ENCODE peak calls at places on chromosomes 4 and X, in nine cellular contexts. C, T, L, O, X, M, S, E and J are unnamed samples.

GRCh38 chr4:1593038-1593417 is 91.1 kb downstream of the FAM53A start:
- DNase-seq in C (no peak), T (no peak), L (no peak), O (no peak), X (no peak), M (no peak), S (no peak), E (no peak), J (no peak)

GRCh38 chrX:148542481-148543255 is 42.3 kb downstream of the AFF2 start:
- DNase-seq in C (no peak), T (no peak), L (peak; percentile 18), O (no peak), X (no peak), M (no peak), S (no peak), E (no peak), J (no peak)

GRCh38 chr4:152356428-152357034 is 179.4 kb downstream of the FBXW7 start:
- DNase-seq in C (no peak), T (no peak), L (no peak), O (no peak), X (peak; percentile 21), M (no peak), S (peak; percentile 23), E (no peak), J (no peak)

GRCh38 chr4:95049838-95050237 is 292.1 kb downstream of the BMPR1B start:
- DNase-seq in C (no peak), T (no peak), L (no peak), O (no peak), X (peak; percentile 10), M (peak; percentile 6), S (no peak), E (no peak), J (no peak)

GRCh38 chr4:74133786-74134499 is 24.0 kb upstream of the MTHFD2L start:
- DNase-seq in C (peak; percentile 58), T (peak; percentile 82), L (peak; percentile 27), O (peak; percentile 86), X (peak; percentile 86), M (peak; percentile 78), S (peak; percentile 54), E (peak; percentile 81), J (peak; percentile 73)

GRCh38 chrX:1239681-1240142 is 27.3 kb upstream of the CRLF2 start:
- DNase-seq in C (peak; percentile 43), T (peak; percentile 61), L (peak; percentile 51), O (peak; percentile 12), X (no peak), M (peak; percentile 7), S (no peak), E (peak; percentile 55), J (peak; percentile 62)

GRCh38 chrX:48956728-48957414 is 536 bp downstream of the OTUD5 start:
- DNase-seq in C (no peak), T (peak; percentile 47), L (no peak), O (peak; percentile 30), X (no peak), M (no peak), S (no peak), E (peak; percentile 41), J (no peak)

GRCh38 chr4:186266699-186267467 is 894 bp downstream of the F11 start:
- DNase-seq in C (no peak), T (no peak), L (no peak), O (peak; percentile 69), X (peak; percentile 36), M (no peak), S (peak; percentile 58), E (no peak), J (no peak)

GRCh38 chr4:1824746-1825145 is 31.2 kb downstream of the LETM1 start:
- DNase-seq in C (no peak), T (no peak), L (no peak), O (no peak), X (no peak), M (no peak), S (no peak), E (no peak), J (no peak)

GRCh38 chr4:147782087-147782781 is 50.3 kb downstream of the ARHGAP10 start:
- DNase-seq in C (no peak), T (no peak), L (no peak), O (no peak), X (peak; percentile 70), M (no peak), S (no peak), E (no peak), J (no peak)

GRCh38 chr4:4753643-4754042 is 105.8 kb upstream of the MSX1 start:
- DNase-seq in C (no peak), T (no peak), L (no peak), O (no peak), X (no peak), M (no peak), S (no peak), E (no peak), J (no peak)

GRCh38 chr4:52889778-52890400 is 27.8 kb downstream of the RASL11B start:
- DNase-seq in C (no peak), T (no peak), L (no peak), O (no peak), X (no peak), M (no peak), S (no peak), E (no peak), J (no peak)

GRCh38 chr4:25085621-25086020 is 54.9 kb upstream of the LGI2 start:
- DNase-seq in C (no peak), T (peak; percentile 36), L (no peak), O (peak; percentile 17), X (no peak), M (no peak), S (no peak), E (no peak), J (no peak)

GRCh38 chrX:39470588-39471155 is 627.1 kb downstream of the BCOR start:
- DNase-seq in C (no peak), T (peak; percentile 22), L (no peak), O (no peak), X (peak; percentile 45), M (peak; percentile 30), S (no peak), E (no peak), J (peak; percentile 55)

GRCh38 chr4:184174571-184175488 is 42.8 kb downstream of the ENPP6 start:
- DNase-seq in C (no peak), T (no peak), L (no peak), O (no peak), X (no peak), M (no peak), S (no peak), E (no peak), J (no peak)

GRCh38 chrX:27966955-27967354 is 14.3 kb downstream of the DCAF8L1 start:
- DNase-seq in C (no peak), T (peak; percentile 22), L (no peak), O (no peak), X (peak; percentile 60), M (peak; percentile 7), S (no peak), E (no peak), J (no peak)

GRCh38 chr4:26984896-26985295 is 124.3 kb downstream of the STIM2 start:
- DNase-seq in C (no peak), T (no peak), L (no peak), O (no peak), X (no peak), M (no peak), S (no peak), E (no peak), J (no peak)

GRCh38 chrX:72475338-72475737 is 97.3 kb downstream of the HDAC8 start:
- DNase-seq in C (no peak), T (no peak), L (no peak), O (no peak), X (no peak), M (peak; percentile 3), S (no peak), E (no peak), J (no peak)

GRCh38 chr4:38949416-38950051 is 81.9 kb downstream of the FAM114A1 start:
- DNase-seq in C (no peak), T (no peak), L (no peak), O (no peak), X (peak; percentile 70), M (no peak), S (no peak), E (no peak), J (no peak)

GRCh38 chrX:68834371-68835103 is 5.7 kb downstream of the EFNB1 start:
- DNase-seq in C (no peak), T (no peak), L (peak; percentile 9), O (no peak), X (no peak), M (peak; percentile 46), S (no peak), E (no peak), J (no peak)

GRCh38 chrX:136227948-136228584 is 23.1 kb downstream of the MAP7D3 start:
- DNase-seq in C (no peak), T (no peak), L (no peak), O (no peak), X (peak; percentile 48), M (no peak), S (no peak), E (no peak), J (no peak)

GRCh38 chr4:143358923-143359694 is 22.4 kb downstream of the GAB1 start:
- DNase-seq in C (no peak), T (peak; percentile 78), L (peak; percentile 59), O (peak; percentile 59), X (peak; percentile 93), M (no peak), S (no peak), E (peak; percentile 73), J (no peak)

GRCh38 chr4:169079942-169080827 is 70.1 kb upstream of the CBR4 start:
- DNase-seq in C (peak; percentile 17), T (no peak), L (peak; percentile 52), O (no peak), X (peak; percentile 77), M (peak; percentile 62), S (peak; percentile 88), E (peak; percentile 55), J (peak; percentile 58)
- H3K4me3 ChIP-seq in C (peak overlapping the region; percentile 20), T (no peak overlapping the region), L (peak overlapping the region; percentile 23), O (no peak overlapping the region), X (no peak overlapping the region), M (no peak overlapping the region), S (no peak overlapping the region), E (peak overlapping the region; percentile 19), J (peak overlapping the region; percentile 5)

GRCh38 chrX:21382715-21383114 is 8.5 kb downstream of the CNKSR2 start:
- DNase-seq in C (no peak), T (no peak), L (no peak), O (no peak), X (no peak), M (no peak), S (no peak), E (no peak), J (no peak)
- TF ChIP-seq CTCF in C (no peak), T (no peak), L (no peak), O (peak; percentile 47), X (no peak), M (no peak), S (no peak), E (no peak), J (no peak)

GRCh38 chr4:10074767-10075105 is 41.9 kb downstream of the WDR1 start:
- DNase-seq in C (no peak), T (no peak), L (no peak), O (no peak), X (peak; percentile 70), M (no peak), S (no peak), E (peak; percentile 19), J (no peak)
- TF ChIP-seq POLR2A in C (no peak), T (no peak), L (no peak), O (no peak), X (no peak), M (no peak), S (no peak), E (no peak), J (no peak)

DNA sequence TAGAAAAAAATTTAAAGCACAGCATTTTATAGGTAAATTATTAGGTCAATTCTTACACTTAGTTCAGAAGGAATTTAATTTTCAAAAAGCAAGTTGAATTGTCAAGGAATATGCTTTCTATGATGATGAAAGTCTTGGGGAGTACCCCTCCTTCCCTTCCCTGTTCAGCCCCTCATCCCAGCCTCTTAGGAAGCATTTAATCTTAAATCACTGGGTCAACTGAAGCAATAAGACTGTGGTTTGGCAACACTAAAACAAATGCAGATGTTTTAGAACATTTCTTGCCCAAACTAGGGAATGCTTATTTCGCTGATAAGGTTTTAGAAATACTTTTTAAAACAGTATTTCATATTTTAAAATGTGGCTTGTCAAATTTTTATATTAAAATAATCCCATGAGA is 19.1 kb upstream of the ARSJ start:
- DNase-seq in C (no peak), T (no peak), L (no peak), O (no peak), X (no peak), M (no peak), S (no peak), E (no peak), J (no peak)
- H3K4me3 ChIP-seq in C (no peak overlapping the region), T (no peak overlapping the region), L (no peak overlapping the region), O (no peak overlapping the region), X (no peak overlapping the region), M (no peak overlapping the region), S (no peak overlapping the region), E (no peak overlapping the region), J (no peak overlapping the region)